ENCODE peak calls at places on chromosomes 11 and 22, in four cellular contexts. One of them, this sample, is unnamed.

GRCh38 chr11:48088682-48089050 is 108.3 kb downstream of the PTPRJ start:
- DNase-seq in psoas muscle: no peak
- DNase-seq in AG10803: no peak
- DNase-seq in ovary: no peak
- DNase-seq in this sample: no peak

GRCh38 chr22:36136988-36137387 is 23.6 kb downstream of the APOL3 start:
- DNase-seq in psoas muscle: no peak
- DNase-seq in AG10803: no peak
- DNase-seq in ovary: no peak
- DNase-seq in this sample: no peak

GRCh38 chr11:13238879-13239514 is 38.6 kb upstream of the BMAL1 start:
- DNase-seq in psoas muscle: no peak
- DNase-seq in AG10803: peak; percentile 51
- DNase-seq in ovary: peak; percentile 48
- DNase-seq in this sample: no peak

GRCh38 chr11:3198815-3199214 is 19.8 kb downstream of the MRGPRG start:
- DNase-seq in psoas muscle: no peak
- DNase-seq in AG10803: no peak
- DNase-seq in ovary: no peak
- DNase-seq in this sample: no peak

GRCh38 chr11:3723014-3723708 is 52.0 kb upstream of the CHRNA10 start:
- DNase-seq in psoas muscle: no peak
- DNase-seq in AG10803: peak; percentile 99
- DNase-seq in ovary: no peak
- DNase-seq in this sample: no peak

GRCh38 chr22:37014835-37015586 is 4.2 kb downstream of the TST start:
- DNase-seq in psoas muscle: no peak
- DNase-seq in AG10803: no peak
- DNase-seq in ovary: peak; percentile 47
- DNase-seq in this sample: no peak

GRCh38 chr22:24007253-24008021 is 2.2 kb upstream of the GSTT4 start:
- DNase-seq in psoas muscle: no peak
- DNase-seq in AG10803: no peak
- DNase-seq in ovary: no peak
- DNase-seq in this sample: no peak

GRCh38 chr11:1714908-1715885 is 18.2 kb downstream of the KRTAP5-6 start:
- DNase-seq in psoas muscle: no peak
- DNase-seq in AG10803: no peak
- DNase-seq in ovary: no peak
- DNase-seq in this sample: no peak

GRCh38 chr11:84249344-84250135 is 963.4 kb upstream of the CCDC90B start:
- DNase-seq in psoas muscle: no peak
- DNase-seq in AG10803: no peak
- DNase-seq in ovary: no peak
- DNase-seq in this sample: no peak

GRCh38 chr11:35463211-35463810 is 44.0 kb upstream of the SLC1A2 start:
- DNase-seq in psoas muscle: no peak
- DNase-seq in AG10803: no peak
- DNase-seq in ovary: no peak
- DNase-seq in this sample: no peak

GRCh38 chr11:102640946-102641345 is 15.8 kb upstream of the MMP20 start:
- DNase-seq in psoas muscle: no peak
- DNase-seq in AG10803: no peak
- DNase-seq in ovary: no peak
- DNase-seq in this sample: no peak

GRCh38 chr11:119785131-119785530 is 56.1 kb upstream of the NECTIN1 start:
- DNase-seq in psoas muscle: no peak
- DNase-seq in AG10803: no peak
- DNase-seq in ovary: no peak
- DNase-seq in this sample: no peak

GRCh38 chr11:19789840-19790710 is 77.4 kb downstream of the NAV2 start:
- DNase-seq in psoas muscle: no peak
- DNase-seq in AG10803: peak; percentile 91
- DNase-seq in ovary: peak; percentile 22
- DNase-seq in this sample: no peak

GRCh38 chr22:39303892-39304671 is 15.3 kb downstream of the RPL3 start:
- DNase-seq in psoas muscle: no peak
- DNase-seq in AG10803: no peak
- DNase-seq in ovary: no peak
- DNase-seq in this sample: no peak

GRCh38 chr11:122850076-122850631 is 11.9 kb downstream of the CRTAM start:
- DNase-seq in psoas muscle: no peak
- DNase-seq in AG10803: no peak
- DNase-seq in ovary: no peak
- DNase-seq in this sample: peak; percentile 58

GRCh38 chr11:1195690-1196515 is 27.0 kb upstream of the MUC5B start:
- DNase-seq in psoas muscle: peak; percentile 10
- DNase-seq in AG10803: no peak
- DNase-seq in ovary: peak; percentile 8
- DNase-seq in this sample: no peak

GRCh38 chr11:1260023-1260501 is 37.2 kb downstream of the MUC5B start:
- DNase-seq in psoas muscle: no peak
- DNase-seq in AG10803: no peak
- DNase-seq in ovary: no peak
- DNase-seq in this sample: no peak

GRCh38 chr11:4916581-4916980 is 2.6 kb downstream of the OR51G2 start:
- DNase-seq in psoas muscle: no peak
- DNase-seq in AG10803: no peak
- DNase-seq in ovary: no peak
- DNase-seq in this sample: peak; percentile 42

GRCh38 chr11:72629266-72629665 is 45.0 kb downstream of the PDE2A start:
- DNase-seq in psoas muscle: peak; percentile 43
- DNase-seq in AG10803: peak; percentile 34
- DNase-seq in ovary: no peak
- DNase-seq in this sample: no peak

GRCh38 chr11:83039566-83039965 is 32.1 kb downstream of the RAB30 start:
- DNase-seq in psoas muscle: no peak
- DNase-seq in AG10803: no peak
- DNase-seq in ovary: no peak
- DNase-seq in this sample: no peak

GRCh38 chr11:69854719-69855118 is 35.5 kb upstream of the FGF3 start:
- DNase-seq in psoas muscle: no peak
- DNase-seq in AG10803: peak; percentile 5
- DNase-seq in ovary: no peak
- DNase-seq in this sample: peak; percentile 48

GRCh38 chr11:75301602-75302345 is 49.7 kb downstream of the ARRB1 start:
- DNase-seq in psoas muscle: peak; percentile 11
- DNase-seq in AG10803: no peak
- DNase-seq in ovary: no peak
- DNase-seq in this sample: no peak

GRCh38 chr11:30488304-30488998 is 97.7 kb downstream of the MPPED2 start:
- DNase-seq in psoas muscle: no peak
- DNase-seq in AG10803: peak; percentile 6
- DNase-seq in ovary: no peak
- DNase-seq in this sample: peak; percentile 4

GRCh38 chr11:10450451-10451398 is 4.3 kb upstream of the AMPD3 start:
- DNase-seq in psoas muscle: peak; percentile 41
- DNase-seq in AG10803: peak; percentile 25
- DNase-seq in ovary: peak; percentile 21
- DNase-seq in this sample: no peak

GRCh38 chr22:48555606-48556005 is 1272.1 kb downstream of the BRD1 start:
- DNase-seq in psoas muscle: no peak
- DNase-seq in AG10803: no peak
- DNase-seq in ovary: no peak
- DNase-seq in this sample: no peak

DNA sequence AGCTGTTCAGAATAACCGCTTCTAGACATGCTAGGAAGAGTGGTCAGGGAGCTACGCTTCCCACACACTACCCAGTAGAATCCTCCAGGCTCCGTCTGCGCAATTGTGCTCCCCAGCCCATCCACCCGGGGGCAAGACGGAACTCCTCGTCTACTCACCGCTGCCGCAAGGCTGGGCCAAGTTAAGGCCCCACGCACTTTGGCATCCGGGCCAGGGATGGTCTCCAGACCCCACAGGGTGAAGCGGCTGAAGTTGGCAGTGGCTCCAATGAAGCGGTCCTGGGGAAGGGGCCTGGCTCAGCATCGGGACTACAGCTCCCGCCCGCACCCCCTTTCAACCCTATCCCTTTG is 736 bp downstream of the RNASEH2C start:
- DNase-seq in psoas muscle: peak; percentile 38
- DNase-seq in AG10803: peak; percentile 44
- DNase-seq in ovary: peak; percentile 34
- DNase-seq in this sample: no peak
- TF ChIP-seq CTCF in psoas muscle: no peak
- TF ChIP-seq CTCF in AG10803: peak; percentile 24
- TF ChIP-seq CTCF in ovary: no peak
- TF ChIP-seq CTCF in this sample: peak; percentile 6

GRCh38 chr22:27381552-27381951 is 420.0 kb downstream of the MN1 start:
- DNase-seq in psoas muscle: no peak
- DNase-seq in AG10803: no peak
- DNase-seq in ovary: no peak
- DNase-seq in this sample: no peak
- H3K4me3 ChIP-seq in psoas muscle: no peak overlapping the region
- H3K4me3 ChIP-seq in AG10803: no peak overlapping the region
- H3K4me3 ChIP-seq in ovary: no peak overlapping the region
- H3K4me3 ChIP-seq in this sample: no peak overlapping the region

GRCh38 chr22:19086944-19087343 is 35.3 kb downstream of the DGCR2 start:
- DNase-seq in psoas muscle: no peak
- DNase-seq in AG10803: peak; percentile 46
- DNase-seq in ovary: no peak
- DNase-seq in this sample: no peak

GRCh38 chr22:19086417-19086816 is 35.8 kb downstream of the DGCR2 start:
- DNase-seq in psoas muscle: no peak
- DNase-seq in AG10803: no peak
- DNase-seq in ovary: no peak
- DNase-seq in this sample: no peak

GRCh38 chr22:19082101-19082500 is 40.1 kb downstream of the DGCR2 start:
- DNase-seq in psoas muscle: no peak
- DNase-seq in AG10803: no peak
- DNase-seq in ovary: no peak
- DNase-seq in this sample: no peak

GRCh38 chr22:19082793-19083192 is 39.4 kb downstream of the DGCR2 start:
- DNase-seq in psoas muscle: no peak
- DNase-seq in AG10803: no peak
- DNase-seq in ovary: no peak
- DNase-seq in this sample: no peak

GRCh38 chr22:19085233-19086043 is 36.8 kb downstream of the DGCR2 start:
- DNase-seq in psoas muscle: no peak
- DNase-seq in AG10803: peak; percentile 50
- DNase-seq in ovary: no peak
- DNase-seq in this sample: no peak
- TF ChIP-seq CTCF in psoas muscle: no peak
- TF ChIP-seq CTCF in AG10803: peak; percentile 62
- TF ChIP-seq CTCF in ovary: no peak
- TF ChIP-seq CTCF in this sample: peak; percentile 56

GRCh38 chr11:17721242-17721999 is 2.0 kb downstream of the MYOD1 start:
- DNase-seq in psoas muscle: no peak
- DNase-seq in AG10803: no peak
- DNase-seq in ovary: no peak
- DNase-seq in this sample: no peak
- H3K4me3 ChIP-seq in psoas muscle: peak overlapping the region; percentile 75
- H3K4me3 ChIP-seq in AG10803: no peak overlapping the region
- H3K4me3 ChIP-seq in ovary: no peak overlapping the region
- H3K4me3 ChIP-seq in this sample: no peak overlapping the region

This sample was measured in kidney epithelial cell.